ENCODE peak calls at places on chromosome 17, in seven cellular contexts. S, M, R, U, Q, O and N are unnamed samples.

GRCh38 chr17:17849147-17849820 is 12.5 kb upstream of the SREBF1 start:
- DNase-seq in S (peak; percentile 81), M (no peak), R (peak; percentile 53), U (no peak), Q (no peak), O (no peak), N (no peak)

GRCh38 chr17:7251330-7252175 is at the start of gene CTDNEP1:
- DNase-seq in S (peak; percentile 99), M (peak; percentile 100), R (peak; percentile 100), U (peak; percentile 100), Q (no peak), O (peak; percentile 98), N (peak; percentile 100)

GRCh38 chr17:8125947-8126305 is 2.0 kb upstream of the HES7 start:
- DNase-seq in S (no peak), M (no peak), R (peak; percentile 34), U (peak; percentile 74), Q (no peak), O (peak; percentile 22), N (peak; percentile 68)

GRCh38 chr17:30379303-30380105 is 777 bp downstream of the CPD start:
- DNase-seq in S (peak; percentile 40), M (no peak), R (no peak), U (peak; percentile 52), Q (peak; percentile 26), O (no peak), N (peak; percentile 20)

GRCh38 chr17:49519781-49520180 is 24.7 kb downstream of the NGFR start:
- DNase-seq in S (no peak), M (no peak), R (no peak), U (peak; percentile 21), Q (no peak), O (no peak), N (no peak)

GRCh38 chr17:14428640-14429029 is 127.8 kb downstream of the HS3ST3B1 start:
- DNase-seq in S (no peak), M (no peak), R (no peak), U (no peak), Q (no peak), O (no peak), N (no peak)

GRCh38 chr17:7842950-7843535 is 9.0 kb downstream of the KDM6B start:
- DNase-seq in S (peak; percentile 97), M (peak; percentile 94), R (peak; percentile 86), U (peak; percentile 74), Q (peak; percentile 95), O (no peak), N (peak; percentile 97)

GRCh38 chr17:81348097-81349055 is 46.9 kb upstream of the BAHCC1 start:
- DNase-seq in S (no peak), M (no peak), R (no peak), U (peak; percentile 33), Q (no peak), O (no peak), N (no peak)

GRCh38 chr17:62780951-62781350 is 27.2 kb downstream of the MARCHF10 start:
- DNase-seq in S (peak; percentile 43), M (peak; percentile 68), R (peak; percentile 70), U (no peak), Q (no peak), O (peak; percentile 22), N (peak; percentile 66)

GRCh38 chr17:50346313-50347086 is 574 bp downstream of the XYLT2 start:
- DNase-seq in S (peak; percentile 57), M (no peak), R (no peak), U (peak; percentile 80), Q (peak; percentile 29), O (peak; percentile 39), N (peak; percentile 42)

DNA sequence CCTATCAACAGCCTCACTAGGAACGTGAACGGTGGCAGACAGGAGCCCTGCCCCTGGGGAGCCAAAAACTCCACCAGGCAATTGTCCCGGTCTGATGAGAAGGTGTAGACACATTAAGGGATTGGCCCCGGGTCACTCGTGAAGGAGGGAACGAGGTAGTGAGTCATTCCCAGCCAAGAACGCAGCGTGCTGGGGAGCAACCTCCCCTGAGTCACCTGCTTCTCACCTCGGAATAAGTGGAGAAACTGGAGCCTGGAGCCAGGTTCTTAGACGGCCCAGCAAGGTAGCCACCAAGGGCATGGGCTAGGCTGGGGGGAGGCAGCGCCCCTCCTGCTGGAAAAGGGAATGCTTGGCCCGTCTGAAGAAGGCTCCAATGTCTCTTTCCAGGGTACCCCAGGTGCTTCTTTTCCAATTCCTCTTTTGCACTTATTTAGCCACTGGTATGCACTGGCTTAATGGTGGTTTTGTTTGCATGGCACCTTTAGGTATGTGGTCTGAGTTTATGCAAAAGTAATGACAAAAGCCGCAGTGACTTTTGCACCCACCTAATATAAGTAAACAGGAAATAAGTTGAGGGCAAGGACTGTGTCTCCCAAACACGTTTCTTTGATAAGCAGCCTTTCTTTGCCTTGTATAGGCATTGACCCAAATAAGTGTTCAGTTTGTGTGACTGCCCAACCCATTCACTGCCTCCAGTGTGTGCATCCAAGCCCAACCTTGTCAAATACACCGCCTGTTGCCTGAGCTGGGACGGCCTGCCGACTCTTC is 1.8 kb upstream of the HELZ start:
- DNase-seq in S (peak; percentile 36), M (peak; percentile 60), R (no peak), U (peak; percentile 74), Q (peak; percentile 28), O (peak; percentile 98), N (peak; percentile 67)
- H2AFZ ChIP-seq in S (peak overlapping the region; percentile 95), M (peak overlapping the region; percentile 97), R (no peak overlapping the region), U (no peak overlapping the region), Q (peak overlapping the region; percentile 23), O (peak overlapping the region; percentile 81), N (no peak overlapping the region)

GRCh38 chr17:77768475-77768874 is 190.0 kb upstream of the TNRC6C start:
- DNase-seq in S (peak; percentile 44), M (no peak), R (no peak), U (no peak), Q (no peak), O (no peak), N (no peak)

GRCh38 chr17:77769215-77769614 is 189.3 kb upstream of the TNRC6C start:
- DNase-seq in S (peak; percentile 9), M (peak; percentile 6), R (no peak), U (no peak), Q (no peak), O (peak; percentile 26), N (no peak)

GRCh38 chr17:77767148-77767547 is 191.4 kb upstream of the TNRC6C start:
- DNase-seq in S (no peak), M (no peak), R (no peak), U (no peak), Q (no peak), O (no peak), N (no peak)

GRCh38 chr17:77765292-77765691 is 193.2 kb upstream of the TNRC6C start:
- DNase-seq in S (no peak), M (no peak), R (no peak), U (no peak), Q (no peak), O (no peak), N (no peak)

DNA sequence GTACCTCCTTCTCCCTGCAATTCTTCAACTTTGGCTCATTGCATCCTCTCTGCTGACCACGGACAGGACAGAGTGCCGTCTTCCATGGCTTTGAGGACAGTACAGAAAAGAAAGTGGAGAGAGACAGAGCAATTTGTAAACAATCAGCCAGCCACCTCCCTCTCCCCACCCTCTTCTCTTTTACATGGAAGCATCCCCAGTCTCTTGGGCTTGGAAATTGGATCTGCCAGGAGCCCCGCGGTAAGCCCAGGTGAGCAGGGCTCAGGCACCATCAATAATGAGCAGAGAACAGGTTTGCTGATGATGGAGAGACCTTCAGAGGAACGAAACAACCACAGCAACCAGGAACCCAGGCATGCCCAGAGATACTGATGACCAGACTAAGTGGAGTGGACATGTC is 194.9 kb upstream of the TNRC6C start:
- DNase-seq in S (no peak), M (no peak), R (no peak), U (no peak), Q (no peak), O (no peak), N (no peak)
- H2AFZ ChIP-seq in S (no peak overlapping the region), M (no peak overlapping the region), R (no peak overlapping the region), U (peak overlapping the region; percentile 42), Q (no peak overlapping the region), O (no peak overlapping the region), N (no peak overlapping the region)

GRCh38 chr17:61456688-61457225 is 4.5 kb downstream of the TBX4 start:
- DNase-seq in S (peak; percentile 36), M (no peak), R (no peak), U (no peak), Q (no peak), O (no peak), N (no peak)

GRCh38 chr17:61458000-61458399 is 5.8 kb downstream of the TBX4 start:
- DNase-seq in S (no peak), M (no peak), R (no peak), U (no peak), Q (no peak), O (no peak), N (no peak)

GRCh38 chr17:61455754-61456681 is 3.8 kb downstream of the TBX4 start:
- DNase-seq in S (no peak), M (no peak), R (peak; percentile 37), U (no peak), Q (no peak), O (no peak), N (no peak)

GRCh38 chr17:61458491-61459433 is 6.5 kb downstream of the TBX4 start:
- DNase-seq in S (no peak), M (no peak), R (no peak), U (peak; percentile 31), Q (no peak), O (no peak), N (no peak)

GRCh38 chr17:61457226-61457983 is 5.2 kb downstream of the TBX4 start:
- DNase-seq in S (peak; percentile 23), M (no peak), R (no peak), U (peak; percentile 70), Q (no peak), O (no peak), N (no peak)
- H2AFZ ChIP-seq in S (peak overlapping the region; percentile 71), M (peak overlapping the region; percentile 38), R (no peak overlapping the region), U (no peak overlapping the region), Q (no peak overlapping the region), O (no peak overlapping the region), N (no peak overlapping the region)

DNA sequence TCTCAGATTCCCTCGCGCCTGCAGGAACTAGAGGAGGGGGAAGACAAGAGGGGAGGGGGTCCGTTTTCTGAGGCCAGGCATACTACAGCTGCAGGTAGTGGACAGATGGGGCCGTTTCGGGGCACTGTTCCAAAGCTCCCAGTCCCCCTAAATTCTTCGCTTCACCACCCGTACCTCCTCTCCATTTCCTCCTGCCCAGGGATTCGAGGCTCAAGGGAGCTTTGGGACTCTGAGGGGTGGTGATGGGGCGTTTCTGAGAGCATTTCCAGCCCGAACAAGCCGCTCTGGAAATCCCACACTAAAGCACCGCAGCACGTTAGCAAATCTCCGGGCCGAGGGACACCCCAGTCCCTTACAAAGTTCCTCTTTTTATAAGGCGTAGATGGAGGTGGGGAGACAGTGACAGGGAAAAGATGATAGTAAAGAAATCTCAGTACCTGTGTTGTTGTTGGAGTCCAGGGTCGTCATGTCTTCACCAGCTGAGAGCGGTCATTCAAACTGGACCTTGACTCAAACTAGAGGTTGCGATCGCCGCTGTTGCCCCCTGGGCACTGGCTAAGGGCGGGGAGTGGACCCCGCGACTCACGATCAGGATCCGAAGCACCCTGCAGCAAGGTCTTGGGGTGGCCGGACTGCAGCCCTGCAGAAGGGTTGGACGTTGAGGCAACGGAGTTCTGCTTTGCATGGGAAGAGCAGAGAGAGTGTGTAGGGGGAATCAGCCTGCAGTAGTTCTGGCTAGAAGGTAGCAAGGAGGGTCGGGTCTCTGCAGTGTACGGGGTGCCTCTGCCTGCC is 566 bp downstream of the NR1D1 start:
- DNase-seq in S (peak; percentile 55), M (no peak), R (no peak), U (no peak), Q (peak; percentile 31), O (no peak), N (no peak)
- H2AFZ ChIP-seq in S (no peak overlapping the region), M (peak overlapping the region; percentile 87), R (peak overlapping the region; percentile 54), U (no peak overlapping the region), Q (peak overlapping the region; percentile 33), O (peak overlapping the region; percentile 7), N (peak overlapping the region; percentile 46)

GRCh38 chr17:40561294-40561870 is 3.9 kb downstream of the CCR7 start:
- DNase-seq in S (no peak), M (no peak), R (no peak), U (no peak), Q (no peak), O (no peak), N (peak; percentile 47)
- H2AFZ ChIP-seq in S (no peak overlapping the region), M (peak overlapping the region; percentile 55), R (no peak overlapping the region), U (no peak overlapping the region), Q (no peak overlapping the region), O (no peak overlapping the region), N (no peak overlapping the region)